ENCODE peak calls at places on chromosomes 4 and X, in five cellular contexts. W is activated CD4-positive, alpha-beta T cell treated with anti-CD3 and anti-CD28 coated beads, Interleukin-2, amount 50 U/mL, for 48 hours; E is AG20443; Y is endothelial cell of umbilical vein; V is astrocyte. G is an unnamed sample.

GRCh38 chr4:54440394-54441223 is 211.5 kb downstream of the PDGFRA start:
- DNase-seq in V (peak), W (no peak), E (peak), Y (peak), G (no peak)

GRCh38 chr4:96149911-96150310 is 310.0 kb downstream of the PDHA2 start:
- DNase-seq in Y (peak), W (no peak), E (no peak), V (no peak), G (no peak)

GRCh38 chrX:108834036-108834435 is 97.7 kb upstream of the IRS4 start:
- DNase-seq in E (no peak), Y (no peak), V (no peak), W (no peak), G (no peak)

GRCh38 chr4:76200771-76201224 is 12.8 kb downstream of the SCARB2 start:
- DNase-seq in W (no peak), V (no peak), Y (no peak), E (no peak), G (no peak)

GRCh38 chrX:154458116-154458953 is at the start of gene PLXNA3:
- DNase-seq in E (peak), W (peak), Y (no peak), V (no peak), G (no peak)

GRCh38 chrX:120791013-120791643 is 84.5 kb downstream of the CT47B1 start:
- DNase-seq in Y (peak), V (peak), E (peak), W (no peak), G (peak)

GRCh38 chr4:89929425-89930272 is 35.0 kb downstream of the MMRN1 start:
- DNase-seq in E (no peak), W (no peak), Y (peak), V (no peak), G (peak)

GRCh38 chrX:22037911-22038537 is 5.9 kb downstream of the PHEX start:
- DNase-seq in Y (no peak), V (no peak), W (no peak), E (no peak), G (no peak)

GRCh38 chr4:78149737-78150136 is 92.6 kb downstream of the FRAS1 start:
- DNase-seq in W (no peak), E (no peak), Y (no peak), V (no peak), G (no peak)

GRCh38 chr4:74042681-74043080 is 4.2 kb upstream of the CXCL3 start:
- DNase-seq in Y (no peak), V (no peak), E (no peak), W (no peak), G (no peak)

GRCh38 chrX:50814701-50815476 is 895 bp upstream of the SHROOM4 start:
- DNase-seq in E (no peak), Y (peak), W (no peak), V (peak), G (no peak)

GRCh38 chr4:3254302-3255131 is 5.6 kb downstream of the MSANTD1 start:
- DNase-seq in W (no peak), E (no peak), V (no peak), Y (no peak), G (no peak)

GRCh38 chr4:1345905-1346780 is 865 bp upstream of the UVSSA start:
- DNase-seq in Y (peak), E (peak), W (peak), V (no peak), G (no peak)

GRCh38 chrX:36957425-36958328 is 50.5 kb upstream of the FAM47C start:
- DNase-seq in W (no peak), V (no peak), E (peak), Y (peak), G (no peak)

GRCh38 chr4:7564242-7564641 is 129.5 kb upstream of the PSAPL1 start:
- DNase-seq in E (no peak), W (no peak), V (no peak), Y (no peak), G (no peak)

GRCh38 chr4:139762715-139763114 is 97.1 kb downstream of the MGST2 start:
- DNase-seq in E (no peak), W (no peak), V (no peak), Y (peak), G (peak)

GRCh38 chr4:174069848-174070330 is 213.6 kb downstream of the FBXO8 start:
- DNase-seq in E (no peak), W (no peak), V (no peak), Y (peak), G (no peak)

GRCh38 chrX:153794897-153795816 is 689 bp downstream of the SSR4 start:
- DNase-seq in W (no peak), Y (peak), E (peak), V (no peak), G (no peak)

GRCh38 chr4:76485450-76485849 is 50.4 kb downstream of the SHROOM3 start:
- DNase-seq in E (no peak), Y (no peak), W (no peak), V (peak), G (no peak)

GRCh38 chrX:148380614-148381561 is 119.5 kb upstream of the AFF2 start:
- DNase-seq in Y (no peak), V (peak), W (peak), E (peak), G (no peak)

GRCh38 chr4:84937381-84937977 is 29.0 kb downstream of the WDFY3 start:
- DNase-seq in Y (peak), W (no peak), V (no peak), E (no peak), G (peak)

G was measured in pulmonary artery endothelial cell.